ENCODE peak calls at places on chromosomes 16 and 17, in six cellular contexts. A is GM23338, O is GM23248, U is PC-3, H is SK-N-SH, M is MM.1S. D is an unnamed sample. For H3F3A and H3K9me2, the result is how much of the 10 kb centered on the place peaks cover.

GRCh38 chr16:70018254-70018653 is 67.1 kb downstream of the CLEC18A start:
- DNase-seq in A (peak), O (peak), U (peak), H (peak), M (peak), D (peak)

GRCh38 chr16:2278272-2278608 is 10.3 kb upstream of the RNPS1 start:
- DNase-seq in A (peak), O (no peak), U (no peak), H (no peak), M (no peak), D (no peak)

GRCh38 chr16:86610779-86611516 is 32.6 kb downstream of the FOXL1 start:
- DNase-seq in A (no peak), O (no peak), U (no peak), H (no peak), M (no peak), D (no peak)

GRCh38 chr17:32111141-32111771 is 31.0 kb upstream of the RHOT1 start:
- DNase-seq in A (peak), O (peak), U (peak), H (peak), M (no peak), D (no peak)

GRCh38 chr17:69711504-69711903 is 297.0 kb downstream of the MAP2K6 start:
- DNase-seq in A (no peak), O (no peak), U (no peak), H (peak), M (no peak), D (no peak)

GRCh38 chr17:19248923-19249574 is 11.9 kb downstream of the EPN2 start:
- DNase-seq in A (no peak), O (peak), U (peak), H (no peak), M (no peak), D (peak)

GRCh38 chr16:48193846-48194245 is 38.1 kb upstream of the ABCC12 start:
- DNase-seq in A (no peak), O (no peak), U (no peak), H (no peak), M (no peak), D (no peak)

GRCh38 chr16:67673712-67674580 is 7.3 kb downstream of the C16orf86 start:
- DNase-seq in A (no peak), O (no peak), U (no peak), H (peak), M (no peak), D (no peak)

GRCh38 chr17:18891541-18891940 is 33.6 kb downstream of the PRPSAP2 start:
- DNase-seq in A (no peak), O (no peak), U (no peak), H (no peak), M (no peak), D (no peak)

GRCh38 chr17:68288804-68289203 is 2.1 kb downstream of the SLC16A6 start:
- DNase-seq in A (peak), O (no peak), U (no peak), H (no peak), M (no peak), D (no peak)

GRCh38 chr16:4489030-4489429 is 12.8 kb downstream of the HMOX2 start:
- DNase-seq in A (no peak), O (peak), U (peak), H (no peak), M (no peak), D (peak)

GRCh38 chr17:4420692-4421131 is 13.0 kb upstream of the SPNS3 start:
- DNase-seq in A (peak), O (peak), U (peak), H (peak), M (peak), D (peak)

GRCh38 chr17:75404739-75405364 is 626 bp downstream of the GRB2 start:
- DNase-seq in A (peak), O (peak), U (peak), H (peak), M (peak), D (no peak)

GRCh38 chr16:2979669-2980226 is 498 bp downstream of the PKMYT1 start:
- DNase-seq in A (peak), O (peak), U (no peak), H (peak), M (no peak), D (peak)

GRCh38 chr17:32634167-32634566 is 147.4 kb downstream of the CDK5R1 start:
- DNase-seq in A (no peak), O (no peak), U (no peak), H (no peak), M (no peak), D (no peak)

GRCh38 chr17:79651751-79652150 is 40.9 kb upstream of the RBFOX3 start:
- DNase-seq in A (no peak), O (no peak), U (no peak), H (peak), M (no peak), D (no peak)

GRCh38 chr17:10769840-10770239 is 34.1 kb downstream of the TMEM238L start:
- DNase-seq in A (no peak), O (no peak), U (no peak), H (no peak), M (no peak), D (no peak)

GRCh38 chr16:56939801-56940200 is 7.9 kb downstream of the HERPUD1 start:
- DNase-seq in A (no peak), O (no peak), U (no peak), H (no peak), M (peak), D (no peak)

GRCh38 chr16:28082624-28083023 is 19.1 kb upstream of the GSG1L start:
- DNase-seq in A (no peak), O (peak), U (no peak), H (no peak), M (no peak), D (no peak)

GRCh38 chr16:66045626-66046025 is 320.9 kb upstream of the CDH5 start:
- DNase-seq in A (no peak), O (peak), U (no peak), H (no peak), M (no peak), D (no peak)

GRCh38 chr17:35746956-35747355 is 6.1 kb downstream of the GAS2L2 start:
- DNase-seq in A (no peak), O (no peak), U (no peak), H (no peak), M (no peak), D (no peak)

GRCh38 chr17:3913531-3914318 is 2.5 kb downstream of the P2RX1 start:
- DNase-seq in A (peak), O (peak), U (peak), H (peak), M (peak), D (no peak)

GRCh38 chr17:18315498-18316360 is 636 bp downstream of the SMCR8 start:
- DNase-seq in A (no peak), O (no peak), U (no peak), H (no peak), M (peak), D (no peak)

GRCh38 chr16:68076560-68076959 is 8.6 kb upstream of the NFATC3 start:
- DNase-seq in A (no peak), O (no peak), U (no peak), H (no peak), M (no peak), D (no peak)

GRCh38 chr17:52181842-52182241 is 23.3 kb upstream of the CA10 start:
- DNase-seq in A (peak), O (no peak), U (peak), H (no peak), M (no peak), D (no peak)

GRCh38 chr17:61403846-61404701 is 4.4 kb downstream of the TBX2 start:
- DNase-seq in A (peak), O (no peak), U (no peak), H (no peak), M (no peak), D (no peak)

GRCh38 chr17:65886240-65886639 is 305.7 kb downstream of the CEP112 start:
- DNase-seq in A (no peak), O (peak), U (no peak), H (no peak), M (no peak), D (no peak)

GRCh38 chr16:11108466-11108805 is 147.6 kb downstream of the SOCS1 start:
- DNase-seq in A (no peak), O (no peak), U (no peak), H (no peak), M (no peak), D (no peak)
- H3K4me2 ChIP-seq in A (no peak), O (no peak), U (no peak), H (no peak), M (no peak), D (no peak)

GRCh38 chr17:60139438-60140285 is 10.1 kb upstream of the CA4 start:
- DNase-seq in A (peak), O (peak), U (peak), H (no peak), M (peak), D (no peak)

GRCh38 chr17:60138769-60139437 is 10.9 kb upstream of the CA4 start:
- DNase-seq in A (peak), O (no peak), U (no peak), H (no peak), M (no peak), D (no peak)

GRCh38 chr17:60137731-60138130 is 12.0 kb upstream of the CA4 start:
- DNase-seq in A (no peak), O (no peak), U (no peak), H (no peak), M (no peak), D (no peak)

GRCh38 chr17:60142872-60143499 is 6.8 kb upstream of the CA4 start:
- DNase-seq in A (peak), O (peak), U (peak), H (peak), M (peak), D (peak)

GRCh38 chr17:60141111-60142018 is 8.4 kb upstream of the CA4 start:
- DNase-seq in A (peak), O (peak), U (no peak), H (peak), M (no peak), D (peak)
- H3F3A ChIP-seq in A (under half), O (under half), U (under half), H (under half), M (under half), D (under half)

GRCh38 chr17:7763919-7764318 is 46.4 kb downstream of the DNAH2 start:
- DNase-seq in A (no peak), O (no peak), U (no peak), H (no peak), M (no peak), D (no peak)
- H3K9me2 ChIP-seq in A (under half), O (under half), U (under half), H (under half), M (under half), D (under half)

GRCh38 chr17:73710095-73710592 is 65.9 kb upstream of the SDK2 start:
- DNase-seq in A (peak), O (peak), U (peak), H (peak), M (peak), D (peak)
- H3K4me2 ChIP-seq in A (no peak), O (no peak), U (no peak), H (no peak), M (no peak), D (no peak)

D was measured in PC-9.